ENCODE peak calls at places on chromosomes 7 and 10, in four cellular contexts. One of them, this sample, is unnamed.
A peak's percentile ranks its signal among the peaks of the same experiment; 100 is the strongest.

GRCh38 chr10:70478191-70479160 is at the start of gene PALD1:
- DNase-seq in GM23338: peak; percentile 88
- DNase-seq in uterus: peak; percentile 70
- DNase-seq in lower lobe of right lung: peak; percentile 78
- DNase-seq in this sample: no peak

GRCh38 chr7:27188666-27189559 is 3.9 kb upstream of the HOXA11 start:
- DNase-seq in uterus: peak; percentile 79
- DNase-seq in lower lobe of right lung: no peak
- DNase-seq in GM23338: peak; percentile 71
- DNase-seq in this sample: no peak

GRCh38 chr10:119546009-119546408 is 3.5 kb upstream of the RGS10 start:
- DNase-seq in lower lobe of right lung: no peak
- DNase-seq in GM23338: no peak
- DNase-seq in uterus: no peak
- DNase-seq in this sample: no peak

GRCh38 chr10:23200997-23201652 is 9.0 kb downstream of the PTF1A start:
- DNase-seq in uterus: no peak
- DNase-seq in lower lobe of right lung: no peak
- DNase-seq in GM23338: no peak
- DNase-seq in this sample: peak; percentile 60

GRCh38 chr10:19853839-19854238 is 37.6 kb downstream of the PLXDC2 start:
- DNase-seq in GM23338: peak; percentile 14
- DNase-seq in lower lobe of right lung: no peak
- DNase-seq in uterus: no peak
- DNase-seq in this sample: no peak

GRCh38 chr10:32299354-32299980 is 47.5 kb downstream of the EPC1 start:
- DNase-seq in uterus: no peak
- DNase-seq in GM23338: no peak
- DNase-seq in lower lobe of right lung: no peak
- DNase-seq in this sample: no peak

GRCh38 chr10:31757374-31757773 is 171.3 kb downstream of the ARHGAP12 start:
- DNase-seq in GM23338: no peak
- DNase-seq in lower lobe of right lung: no peak
- DNase-seq in uterus: peak; percentile 89
- DNase-seq in this sample: no peak

GRCh38 chr10:127797339-127797738 is 60.4 kb downstream of the FOXI2 start:
- DNase-seq in lower lobe of right lung: no peak
- DNase-seq in uterus: no peak
- DNase-seq in GM23338: no peak
- DNase-seq in this sample: no peak

GRCh38 chr7:56199639-56200038 is 83.4 kb upstream of the NUPR2 start:
- DNase-seq in lower lobe of right lung: no peak
- DNase-seq in GM23338: no peak
- DNase-seq in uterus: no peak
- DNase-seq in this sample: no peak

GRCh38 chr7:33849004-33849403 is 56.3 kb upstream of the BMPER start:
- DNase-seq in lower lobe of right lung: no peak
- DNase-seq in uterus: no peak
- DNase-seq in GM23338: no peak
- DNase-seq in this sample: no peak

GRCh38 chr10:35643976-35644799 is 2.1 kb upstream of the FZD8 start:
- DNase-seq in GM23338: peak; percentile 46
- DNase-seq in uterus: no peak
- DNase-seq in lower lobe of right lung: no peak
- DNase-seq in this sample: no peak

GRCh38 chr7:130732980-130733865 is 784 bp downstream of the KLF14 start:
- DNase-seq in GM23338: peak; percentile 68
- DNase-seq in lower lobe of right lung: peak; percentile 50
- DNase-seq in uterus: peak; percentile 15
- DNase-seq in this sample: no peak

GRCh38 chr10:86254526-86255174 is 111.9 kb downstream of the GRID1 start:
- DNase-seq in lower lobe of right lung: no peak
- DNase-seq in GM23338: no peak
- DNase-seq in uterus: no peak
- DNase-seq in this sample: no peak

GRCh38 chr10:32005050-32005449 is 51.2 kb downstream of the KIF5B start:
- DNase-seq in GM23338: peak; percentile 75
- DNase-seq in uterus: no peak
- DNase-seq in lower lobe of right lung: no peak
- DNase-seq in this sample: no peak

GRCh38 chr7:35676211-35676610 is 18.7 kb downstream of the HERPUD2 start:
- DNase-seq in uterus: no peak
- DNase-seq in GM23338: peak; percentile 27
- DNase-seq in lower lobe of right lung: no peak
- DNase-seq in this sample: no peak

GRCh38 chr7:84218681-84219080 is 24.1 kb upstream of the SEMA3A start:
- DNase-seq in lower lobe of right lung: no peak
- DNase-seq in uterus: no peak
- DNase-seq in GM23338: no peak
- DNase-seq in this sample: no peak

GRCh38 chr7:134327896-134328295 is 11.2 kb upstream of the SLC35B4 start:
- DNase-seq in lower lobe of right lung: no peak
- DNase-seq in GM23338: peak; percentile 90
- DNase-seq in uterus: peak; percentile 20
- DNase-seq in this sample: no peak

GRCh38 chr7:122143376-122143750 is 686 bp downstream of the AASS start:
- DNase-seq in lower lobe of right lung: no peak
- DNase-seq in uterus: peak; percentile 27
- DNase-seq in GM23338: no peak
- DNase-seq in this sample: no peak

GRCh38 chr7:137485818-137486217 is 142.3 kb upstream of the PTN start:
- DNase-seq in GM23338: no peak
- DNase-seq in uterus: no peak
- DNase-seq in lower lobe of right lung: no peak
- DNase-seq in this sample: no peak

GRCh38 chr10:113093188-113094113 is 143.4 kb downstream of the TCF7L2 start:
- DNase-seq in lower lobe of right lung: no peak
- DNase-seq in uterus: no peak
- DNase-seq in GM23338: no peak
- DNase-seq in this sample: no peak

GRCh38 chr10:47456794-47457527 is 27.0 kb downstream of the ANXA8 start:
- DNase-seq in GM23338: no peak
- DNase-seq in lower lobe of right lung: peak; percentile 23
- DNase-seq in uterus: no peak
- DNase-seq in this sample: peak; percentile 89

GRCh38 chr10:110356628-110357245 is 52.0 kb upstream of the SMNDC1 start:
- DNase-seq in lower lobe of right lung: no peak
- DNase-seq in GM23338: no peak
- DNase-seq in uterus: peak; percentile 54
- DNase-seq in this sample: no peak

GRCh38 chr10:3074145-3074665 is 6.9 kb downstream of the PFKP start:
- DNase-seq in uterus: no peak
- DNase-seq in lower lobe of right lung: no peak
- DNase-seq in GM23338: no peak
- DNase-seq in this sample: no peak

GRCh38 chr10:78408671-78409472 is 375.2 kb downstream of the RPS24 start:
- DNase-seq in lower lobe of right lung: peak; percentile 89
- DNase-seq in GM23338: peak; percentile 62
- DNase-seq in uterus: peak; percentile 78
- DNase-seq in this sample: no peak

GRCh38 chr10:78333362-78334143 is 299.9 kb downstream of the RPS24 start:
- DNase-seq in GM23338: no peak
- DNase-seq in lower lobe of right lung: no peak
- DNase-seq in uterus: peak; percentile 8
- DNase-seq in this sample: peak; percentile 64

GRCh38 chr7:122301858-122302745 is 2.4 kb downstream of the FEZF1 start:
- DNase-seq in lower lobe of right lung: no peak
- DNase-seq in uterus: no peak
- DNase-seq in GM23338: peak; percentile 61
- DNase-seq in this sample: no peak

GRCh38 chr7:97439637-97440214 is 292.2 kb upstream of the TAC1 start:
- DNase-seq in GM23338: peak; percentile 9
- DNase-seq in uterus: no peak
- DNase-seq in lower lobe of right lung: no peak
- DNase-seq in this sample: no peak
- H3K27ac ChIP-seq in GM23338: no peak overlapping the region
- H3K27ac ChIP-seq in uterus: no peak overlapping the region
- H3K27ac ChIP-seq in lower lobe of right lung: no peak overlapping the region
- H3K27ac ChIP-seq in this sample: no peak overlapping the region

DNA sequence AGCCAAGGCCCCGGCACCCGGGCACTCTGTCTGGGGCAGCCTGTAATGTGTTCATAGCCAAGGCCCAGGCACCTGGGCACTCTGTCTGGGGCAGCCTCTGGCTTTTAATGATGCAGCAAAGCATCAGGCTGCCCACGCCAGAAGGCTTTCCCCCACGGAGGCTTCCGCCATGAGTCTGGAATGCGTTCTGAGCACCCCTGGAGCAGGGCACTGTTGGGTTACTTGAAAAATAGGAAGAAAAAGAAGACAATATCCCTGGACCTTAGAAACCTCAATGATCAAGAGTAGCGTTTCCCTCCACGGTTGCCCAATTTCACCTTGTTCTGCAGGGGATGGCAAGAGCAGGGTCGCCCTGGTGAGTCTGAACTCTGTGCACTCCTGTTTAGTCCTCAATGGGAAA is 565.0 kb downstream of the PTPRN2 start:
- DNase-seq in GM23338: no peak
- DNase-seq in uterus: no peak
- DNase-seq in lower lobe of right lung: no peak
- DNase-seq in this sample: no peak
- H3K4me1 ChIP-seq in GM23338: no peaks in the 10 kb centered on the region
- H3K4me1 ChIP-seq in uterus: no peaks in the 10 kb centered on the region
- H3K4me1 ChIP-seq in lower lobe of right lung: no peaks in the 10 kb centered on the region
- H3K4me1 ChIP-seq in this sample: no peaks in the 10 kb centered on the region

DNA sequence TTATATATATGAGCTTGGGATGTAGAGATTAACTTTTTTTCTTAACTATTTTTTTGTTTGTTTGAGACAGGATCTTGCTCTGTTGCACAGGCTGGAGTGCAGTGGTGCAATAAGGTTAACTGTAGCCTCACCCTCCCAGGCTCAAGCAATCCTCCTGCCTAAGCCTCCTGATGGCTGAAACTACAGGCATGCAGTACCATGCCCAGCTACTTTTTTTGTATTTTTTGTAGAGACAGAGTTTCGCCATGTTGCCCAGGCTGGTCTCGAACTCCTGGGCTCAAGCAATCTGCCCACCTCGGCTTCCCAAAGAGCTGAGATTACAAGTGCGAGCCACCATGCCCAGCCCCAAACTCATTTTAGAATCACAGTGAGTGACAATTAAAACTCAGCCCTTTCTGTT is 105.2 kb downstream of the CUBN start:
- DNase-seq in uterus: no peak
- DNase-seq in GM23338: no peak
- DNase-seq in lower lobe of right lung: no peak
- DNase-seq in this sample: peak; percentile 31
- TF ChIP-seq CTCF in uterus: no peak
- TF ChIP-seq CTCF in GM23338: no peak
- TF ChIP-seq CTCF in lower lobe of right lung: no peak
- TF ChIP-seq CTCF in this sample: no peak

DNA sequence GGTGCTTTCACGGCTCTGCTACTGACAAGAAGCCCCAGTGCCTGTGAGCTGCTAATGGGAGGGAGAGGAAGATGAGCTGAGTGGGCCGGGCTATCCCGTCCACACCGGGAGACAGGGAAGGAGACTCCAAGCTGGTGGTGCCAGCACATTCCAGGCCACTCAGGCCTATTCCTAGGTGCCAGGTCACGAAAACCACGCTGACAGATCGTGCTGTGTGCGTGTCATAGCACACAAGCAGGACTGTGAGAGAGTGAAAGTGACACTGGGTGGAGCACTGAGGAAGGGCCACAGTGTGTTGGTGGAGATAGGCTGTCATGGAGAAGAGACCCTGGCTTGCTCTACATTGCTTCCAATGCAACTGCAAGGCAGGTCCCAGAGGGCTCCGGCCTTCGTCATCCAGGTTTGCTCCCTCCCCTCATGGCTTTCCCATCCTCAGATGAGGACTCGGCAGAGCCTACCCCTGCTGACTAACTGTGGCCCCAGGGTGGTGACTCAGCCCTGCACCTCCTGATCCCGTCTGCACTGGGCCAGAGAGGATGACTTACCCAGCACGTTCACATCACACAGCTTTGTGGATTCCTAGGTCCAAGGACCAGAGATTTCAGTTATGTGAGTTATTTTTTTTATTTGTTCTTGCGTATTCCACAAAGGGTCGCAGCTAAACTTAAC is 167.3 kb downstream of the EGFR start:
- DNase-seq in lower lobe of right lung: no peak
- DNase-seq in uterus: no peak
- DNase-seq in GM23338: no peak
- DNase-seq in this sample: no peak
- H3K27ac ChIP-seq in lower lobe of right lung: no peak overlapping the region
- H3K27ac ChIP-seq in uterus: no peak overlapping the region
- H3K27ac ChIP-seq in GM23338: no peak overlapping the region
- H3K27ac ChIP-seq in this sample: no peak overlapping the region